ENCODE peak calls at places on chromosomes 7 and 10, in four cellular contexts. G is K562, U is H1, V is SK-N-SH. J is an unnamed sample.

GRCh38 chr10:23439452-23439919 is 611 bp downstream of the OTUD1 start:
- DNase-seq in U (no peak), V (peak; percentile 75), G (peak; percentile 38), J (peak; percentile 23)

GRCh38 chr10:78764846-78765430 is 303.8 kb upstream of the ZMIZ1 start:
- DNase-seq in G (no peak), V (no peak), U (no peak), J (no peak)

GRCh38 chr7:8211725-8212096 is 50.3 kb downstream of the ICA1 start:
- DNase-seq in U (no peak), G (no peak), V (no peak), J (no peak)

GRCh38 chr7:130489140-130489967 is 2.5 kb upstream of the MEST start:
- DNase-seq in U (no peak), V (peak; percentile 27), G (no peak), J (no peak)

GRCh38 chr7:88217675-88218427 is 2.0 kb downstream of the SRI start:
- DNase-seq in V (no peak), G (peak; percentile 23), U (no peak), J (no peak)

GRCh38 chr7:5624386-5625365 is 156.8 kb downstream of the RNF216 start:
- DNase-seq in V (peak; percentile 19), U (no peak), G (no peak), J (no peak)

GRCh38 chr7:153380636-153381035 is 621.1 kb downstream of the ACTR3B start:
- DNase-seq in G (no peak), U (no peak), V (no peak), J (no peak)

GRCh38 chr7:4931932-4932331 is 27.1 kb downstream of the MMD2 start:
- DNase-seq in V (peak; percentile 75), U (peak; percentile 27), G (peak; percentile 7), J (peak; percentile 56)

GRCh38 chr10:74213571-74214162 is 62.6 kb downstream of the ADK start:
- DNase-seq in V (peak; percentile 65), G (peak; percentile 54), U (no peak), J (peak; percentile 47)

GRCh38 chr10:90007226-90007625 is 305.8 kb downstream of the KIF20B start:
- DNase-seq in U (no peak), G (no peak), V (no peak), J (no peak)

GRCh38 chr7:23454880-23455526 is 15.3 kb downstream of the IGF2BP3 start:
- DNase-seq in G (no peak), V (no peak), U (no peak), J (no peak)

GRCh38 chr7:23450518-23450917 is 19.8 kb downstream of the IGF2BP3 start:
- DNase-seq in U (no peak), G (no peak), V (no peak), J (no peak)

GRCh38 chr7:23458044-23458443 is 12.2 kb downstream of the IGF2BP3 start:
- DNase-seq in G (no peak), U (no peak), V (no peak), J (no peak)

DNA sequence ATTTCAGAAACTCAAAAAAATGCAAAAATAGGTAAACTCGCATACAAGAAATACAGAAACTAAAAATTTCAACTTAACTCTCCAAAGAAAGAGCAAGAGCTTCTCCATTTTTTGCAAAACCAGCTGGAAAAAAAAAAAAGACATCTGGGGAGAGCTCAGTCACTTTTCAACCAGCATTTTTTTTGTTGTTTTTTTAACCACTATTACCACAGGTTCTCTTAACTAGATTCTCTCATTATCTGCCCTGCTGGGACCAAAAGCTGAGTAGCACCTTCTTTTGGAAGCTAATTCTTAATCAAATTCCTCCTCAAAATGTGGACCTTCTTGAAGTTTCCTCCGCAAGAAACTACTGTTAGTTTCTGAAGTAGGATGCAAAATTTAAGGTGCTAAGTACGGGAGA is 14.2 kb downstream of the IGF2BP3 start:
- DNase-seq in V (no peak), G (no peak), U (no peak), J (no peak)
- TF ChIP-seq USF2 in V (no peak), G (no peak), U (no peak), J (no peak)

GRCh38 chr10:123044391-123044790 is 35.6 kb downstream of the ACADSB start:
- DNase-seq in U (no peak), V (peak; percentile 9), G (no peak), J (no peak)
- TF ChIP-seq TEAD4 in U (no peak), V (no peak), G (no peak), J (no peak)

DNA sequence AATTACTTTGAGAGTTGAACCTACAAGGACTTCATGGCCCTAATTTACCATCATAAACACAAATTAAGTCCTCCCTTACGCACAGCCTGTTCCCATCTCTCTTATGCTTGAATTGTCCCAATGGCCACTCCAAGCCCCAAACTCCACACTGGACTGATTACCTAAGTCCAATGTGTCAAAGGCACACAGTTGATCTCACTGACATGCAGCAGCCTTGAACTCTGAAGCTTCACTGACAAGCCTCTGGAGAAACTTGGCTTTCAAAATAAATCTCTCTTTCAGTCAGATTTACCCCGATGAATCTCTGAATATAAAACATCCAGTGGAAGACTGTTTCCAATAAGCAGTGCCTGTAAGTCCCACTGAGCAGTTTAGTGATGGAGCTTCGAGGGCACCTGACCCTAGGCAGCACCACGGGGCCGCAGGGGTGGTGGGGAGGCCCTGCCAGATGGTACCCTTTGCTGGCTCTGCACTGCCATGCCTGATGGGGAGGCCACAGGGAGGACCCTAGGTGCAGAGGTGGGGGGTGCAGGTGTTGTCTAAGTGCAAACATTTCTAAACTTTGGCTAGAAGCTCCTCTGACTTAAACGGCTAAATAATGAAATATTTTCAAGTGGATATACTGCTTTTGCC is 3.3 kb upstream of the MAT1A start:
- DNase-seq in U (no peak), V (no peak), G (no peak), J (no peak)
- TF ChIP-seq USF2 in U (no peak), V (no peak), G (no peak), J (no peak)

DNA sequence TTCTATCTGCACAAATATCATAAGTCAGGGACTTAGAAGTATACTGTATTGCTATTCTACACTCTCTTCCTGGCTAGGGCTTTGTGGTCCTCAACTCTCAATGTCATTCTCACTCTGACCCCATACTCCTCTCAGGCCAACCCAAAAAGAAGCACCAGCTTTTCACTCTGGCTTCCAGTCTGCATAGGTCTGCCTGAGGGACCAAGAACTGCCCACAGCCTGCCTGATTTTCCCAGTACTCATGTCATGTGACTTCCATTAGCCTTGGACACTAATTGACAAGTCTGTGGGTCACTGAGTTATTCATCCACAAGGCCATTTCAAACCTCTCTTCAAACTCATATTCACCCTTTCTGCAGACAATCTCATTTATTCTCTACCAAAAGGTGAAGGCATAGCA is 19.8 kb downstream of the PMPCB start:
- DNase-seq in U (no peak), V (no peak), G (no peak), J (no peak)
- TF ChIP-seq TEAD4 in U (no peak), V (no peak), G (no peak), J (no peak)

DNA sequence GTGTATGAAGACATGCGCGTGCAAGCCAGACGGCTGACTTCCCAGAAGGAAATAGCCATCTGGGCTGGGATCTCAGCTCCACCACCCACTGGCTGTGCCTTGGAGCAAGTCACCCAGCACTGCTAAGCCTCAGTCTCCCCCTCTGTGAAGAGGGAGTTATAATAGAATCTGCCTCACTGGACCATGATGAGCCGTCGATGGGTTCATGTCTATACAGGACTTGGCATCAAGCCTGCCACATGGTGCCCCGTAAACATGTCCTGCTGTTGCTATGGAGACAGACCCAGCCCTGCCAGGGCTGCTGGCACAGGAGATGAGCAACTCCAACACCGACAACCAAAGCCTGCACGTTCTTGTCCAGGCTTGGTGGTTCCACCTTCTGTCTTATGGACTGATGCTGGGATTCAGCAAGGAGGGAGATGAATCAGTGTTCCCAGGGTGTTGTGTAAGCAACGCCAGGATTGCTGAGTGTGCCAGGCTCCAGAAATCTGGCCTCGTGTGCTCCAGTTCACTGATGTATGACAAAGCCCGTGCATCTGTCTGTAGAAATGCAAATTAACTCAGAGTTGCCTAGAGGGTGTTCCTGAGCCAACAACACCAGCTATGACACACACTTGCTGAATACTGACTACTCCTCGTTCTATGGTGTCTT is 5.6 kb downstream of the GPR15LG start:
- DNase-seq in G (no peak), V (peak; percentile 74), U (no peak), J (no peak)
- TF ChIP-seq USF2 in G (no peak), V (no peak), U (no peak), J (no peak)

GRCh38 chr10:95451568-95452524 is 109.3 kb downstream of the SORBS1 start:
- DNase-seq in V (no peak), G (no peak), U (no peak), J (no peak)
- TF ChIP-seq TEAD4 in V (no peak), G (no peak), U (no peak), J (no peak)

GRCh38 chr7:39415091-39415820 is 150.9 kb upstream of the YAE1 start:
- DNase-seq in V (no peak), U (no peak), G (no peak), J (no peak)
- TF ChIP-seq USF2 in V (no peak), U (no peak), G (no peak), J (no peak)

GRCh38 chr7:158407581-158408331 is 179.9 kb downstream of the PTPRN2 start:
- DNase-seq in V (peak; percentile 74), U (no peak), G (peak; percentile 48), J (no peak)
- TF ChIP-seq TEAD4 in V (no peak), U (no peak), G (no peak), J (no peak)

GRCh38 chr10:71844695-71845094 is 6.4 kb downstream of the PSAP start:
- DNase-seq in V (no peak), G (no peak), U (no peak), J (no peak)

GRCh38 chr10:71846816-71847215 is 4.2 kb downstream of the PSAP start:
- DNase-seq in U (no peak), G (no peak), V (no peak), J (no peak)

GRCh38 chr10:71847418-71847817 is 3.6 kb downstream of the PSAP start:
- DNase-seq in V (no peak), G (no peak), U (no peak), J (no peak)

GRCh38 chr10:71844084-71844483 is 7.0 kb downstream of the PSAP start:
- DNase-seq in V (no peak), G (no peak), U (no peak), J (no peak)

DNA sequence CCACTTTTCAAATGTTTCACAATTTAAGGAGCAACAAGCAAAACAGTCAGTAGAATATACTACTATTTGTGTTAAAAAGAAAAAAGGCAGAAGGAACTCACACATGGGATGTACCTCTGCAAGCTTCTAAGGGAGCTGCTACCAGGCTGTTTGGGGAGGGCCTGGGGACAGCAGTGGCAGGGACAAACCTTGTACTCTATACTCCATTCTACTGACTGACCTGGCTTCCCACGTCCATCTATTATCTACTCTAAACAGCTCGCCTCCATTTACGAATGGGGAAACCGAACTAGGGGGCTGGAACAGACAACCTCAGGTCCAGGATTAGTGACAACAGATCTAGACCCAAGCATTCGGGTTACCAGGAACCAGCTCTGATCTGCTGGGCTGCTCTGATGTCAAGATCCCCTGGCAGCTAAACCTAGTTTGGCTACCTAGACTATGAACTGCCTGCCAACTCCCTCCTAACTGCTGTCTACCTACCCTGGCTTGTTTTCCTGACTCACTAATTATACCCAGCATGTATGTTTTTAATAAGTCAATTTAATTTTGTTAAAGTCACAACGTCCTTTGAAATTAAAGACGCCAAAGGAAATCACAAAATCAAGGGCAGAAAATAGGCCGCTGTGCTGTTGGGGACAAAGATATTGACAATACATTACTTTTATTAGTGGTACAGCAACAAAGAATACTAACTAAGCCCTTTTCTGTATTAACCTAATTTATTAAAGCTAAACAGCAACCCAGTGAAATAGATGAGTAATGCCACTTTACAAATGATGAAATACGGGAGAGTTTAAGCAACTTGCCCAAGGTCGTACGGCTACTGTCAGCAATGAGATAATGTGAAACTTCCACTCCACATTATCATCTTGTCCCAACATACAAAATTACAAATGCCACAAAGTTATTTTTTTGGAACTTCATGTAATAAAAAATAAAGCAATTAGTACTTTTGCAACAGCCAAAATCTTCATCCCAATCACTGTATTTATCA is 5.3 kb downstream of the PSAP start:
- DNase-seq in U (no peak), V (no peak), G (no peak), J (no peak)
- TF ChIP-seq USF2 in U (no peak), V (no peak), G (no peak), J (no peak)